ENCODE peak calls at places on chromosome 20, in nine cellular contexts. L is IMR-90, Y is GM12878, K is lower leg skin, P is endothelial cell of umbilical vein, R is suprapubic skin, G is transverse colon, T is tibial nerve, A is HCT116. X is an unnamed sample.

GRCh38 chr20:8151371-8151770 is 19.3 kb downstream of the PLCB1 start:
- DNase-seq in K (no peak), Y (no peak), R (no peak), T (no peak), G (no peak), P (peak; percentile 92), L (no peak), A (no peak), X (no peak)

GRCh38 chr20:11012975-11013374 is 339.2 kb upstream of the JAG1 start:
- DNase-seq in G (no peak), P (no peak), L (peak; percentile 50), K (no peak), R (no peak), Y (no peak), T (no peak), A (no peak), X (no peak)

GRCh38 chr20:7195704-7196103 is 428.2 kb downstream of the BMP2 start:
- DNase-seq in T (no peak), P (peak; percentile 83), G (no peak), A (no peak), Y (no peak), K (no peak), R (no peak), L (no peak), X (no peak)

GRCh38 chr20:63344616-63345327 is 16.4 kb downstream of the CHRNA4 start:
- DNase-seq in G (no peak), K (no peak), P (no peak), Y (no peak), A (no peak), R (no peak), L (no peak), T (no peak), X (no peak)

GRCh38 chr20:5073154-5074049 is 46.4 kb downstream of the PCNA start:
- DNase-seq in L (peak; percentile 22), T (peak; percentile 84), R (peak; percentile 94), K (peak; percentile 86), Y (no peak), P (peak; percentile 13), G (peak; percentile 93), A (peak; percentile 69), X (peak; percentile 82)

GRCh38 chr20:9408422-9409300 is 105.7 kb upstream of the LAMP5 start:
- DNase-seq in K (no peak), G (no peak), P (peak; percentile 24), T (no peak), A (no peak), L (peak; percentile 75), Y (no peak), R (no peak), X (no peak)

GRCh38 chr20:44084439-44084838 is 102.5 kb downstream of the JPH2 start:
- DNase-seq in L (no peak), T (no peak), P (no peak), R (no peak), G (no peak), K (no peak), A (no peak), Y (no peak), X (no peak)

GRCh38 chr20:3115190-3116107 is 30.9 kb upstream of the AVP start:
- DNase-seq in G (no peak), Y (peak; percentile 2), A (peak; percentile 22), L (peak; percentile 59), T (no peak), R (no peak), P (peak; percentile 44), K (no peak), X (peak; percentile 87)

GRCh38 chr20:2575682-2576081 is 39.3 kb downstream of the TMC2 start:
- DNase-seq in G (no peak), T (no peak), R (no peak), P (no peak), A (no peak), K (no peak), L (no peak), Y (no peak), X (no peak)

GRCh38 chr20:62019144-62019805 is 46.4 kb downstream of the TAF4 start:
- DNase-seq in Y (no peak), G (no peak), T (no peak), L (no peak), K (no peak), P (no peak), A (no peak), R (no peak), X (no peak)

GRCh38 chr20:3406481-3407425 is 716 bp downstream of the DNAAF9 start:
- DNase-seq in Y (no peak), T (no peak), A (no peak), R (peak; percentile 87), K (peak; percentile 43), G (peak; percentile 21), L (peak; percentile 40), P (peak; percentile 55), X (peak; percentile 45)

GRCh38 chr20:53974785-53975555 is 95.4 kb downstream of the BCAS1 start:
- DNase-seq in L (no peak), K (peak; percentile 25), T (no peak), P (no peak), Y (no peak), G (no peak), A (no peak), R (no peak), X (no peak)

GRCh38 chr20:39874049-39874893 is 814.8 kb downstream of the MAFB start:
- DNase-seq in R (peak; percentile 82), A (peak; percentile 15), P (peak; percentile 90), T (peak; percentile 67), K (peak; percentile 61), G (peak; percentile 72), L (peak; percentile 89), Y (peak; percentile 60), X (peak; percentile 59)

GRCh38 chr20:31711416-31712111 is 11.1 kb downstream of the BCL2L1 start:
- DNase-seq in Y (no peak), T (no peak), P (no peak), G (no peak), K (no peak), L (no peak), R (no peak), A (no peak), X (no peak)

GRCh38 chr20:48846516-48847492 is 19.0 kb upstream of the PREX1 start:
- DNase-seq in T (no peak), A (no peak), L (no peak), K (no peak), R (no peak), G (peak; percentile 27), Y (peak; percentile 93), P (peak; percentile 62), X (no peak)
- TF ChIP-seq POLR2A in T (no peak), A (no peak), L (no peak), K (no peak), R (no peak), G (no peak), Y (peak; percentile 49), P (no peak), X (no peak)

GRCh38 chr20:57959018-57959417 is 249.2 kb upstream of the PMEPA1 start:
- DNase-seq in A (no peak), R (no peak), P (no peak), G (no peak), Y (no peak), K (no peak), T (no peak), L (no peak), X (no peak)
- TF ChIP-seq POLR2A in A (no peak), R (no peak), P (no peak), G (no peak), Y (no peak), K (no peak), T (no peak), L (no peak), X (no peak)

DNA sequence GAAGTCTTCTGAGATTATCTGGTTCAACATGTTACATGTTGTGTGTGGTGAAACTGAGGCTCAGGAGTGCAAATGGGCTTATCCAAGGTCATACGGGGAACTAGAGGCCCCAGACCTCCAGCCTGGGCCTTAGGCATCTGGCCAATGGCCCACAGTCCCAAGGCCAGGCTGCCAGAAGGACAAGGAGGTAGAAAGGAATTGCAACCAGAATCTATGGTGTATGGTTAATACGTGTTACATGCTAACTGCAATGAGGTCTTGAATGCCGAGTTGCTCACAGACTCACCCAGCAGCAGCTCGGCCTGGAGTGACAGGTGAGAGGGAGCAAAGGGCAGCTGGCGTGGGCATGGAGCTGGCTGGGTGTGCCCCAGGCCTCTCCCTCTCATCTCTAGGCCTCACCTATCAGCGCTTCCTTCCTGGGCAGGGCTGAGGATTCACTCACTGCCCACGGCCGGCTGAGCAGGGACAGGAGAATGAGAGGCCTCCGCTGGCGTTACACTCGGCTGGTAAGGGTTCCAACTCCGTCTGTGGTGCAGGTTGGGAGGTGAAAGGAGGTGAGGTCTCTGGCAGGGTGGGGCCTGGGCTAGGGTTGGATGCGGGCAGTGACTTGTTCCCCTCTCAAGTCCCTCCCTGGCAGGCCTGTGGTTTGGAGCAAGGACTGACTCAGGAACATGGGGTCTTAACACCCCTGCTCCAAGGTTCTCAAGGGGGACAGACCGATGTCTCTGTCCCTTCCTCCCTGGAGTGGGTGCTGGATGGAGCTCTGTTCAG is at the start of gene TLDC2:
- DNase-seq in P (no peak), Y (no peak), A (no peak), T (no peak), R (no peak), K (no peak), G (peak; percentile 91), L (no peak), X (no peak)
- TF ChIP-seq POLR2A in P (no peak), Y (no peak), A (no peak), T (no peak), R (no peak), K (no peak), G (peak; percentile 96), L (no peak), X (no peak)

GRCh38 chr20:38599410-38599882 is 2.2 kb upstream of the ARHGAP40 start:
- DNase-seq in A (no peak), L (no peak), G (no peak), Y (no peak), P (no peak), T (no peak), K (no peak), R (no peak), X (no peak)
- TF ChIP-seq POLR2A in A (no peak), L (no peak), G (no peak), Y (no peak), P (no peak), T (no peak), K (no peak), R (no peak), X (no peak)

GRCh38 chr20:19275038-19275629 is 62.7 kb downstream of the SLC24A3 start:
- DNase-seq in G (no peak), Y (no peak), L (no peak), K (no peak), P (no peak), T (no peak), A (no peak), R (no peak), X (no peak)
- TF ChIP-seq POLR2A in G (no peak), Y (no peak), L (no peak), K (no peak), P (no peak), T (no peak), A (no peak), R (no peak), X (no peak)